ENCODE peak calls at places on chromosome 1, in nine cellular contexts. J is activated CD4-positive, alpha-beta memory T cell treated with anti-CD3 and anti-CD28 coated beads, Interleukin-2, amount 10 ng/mL, durations not matched to agents 7 days and 5 days; L is activated naive CD8-positive, alpha-beta T cell treated with anti-CD3 and anti-CD28 coated beads for 36 hours; N is activated T-cell treated with anti-CD3 and anti-CD28 coated beads, Interleukin-2, amount 50 U/mL, for 72 hours; A is T1000; C is GM12878; W is cardiac fibroblast; Y is T-helper 9 cell; K is transverse colon. D is an unnamed sample.

GRCh38 chr1:42973304-42973703 is 14.6 kb upstream of the SLC2A1 start:
- DNase-seq in K (peak), C (no peak), J (no peak), Y (no peak), L (no peak), N (no peak), A (no peak), W (peak), D (no peak)

GRCh38 chr1:88801575-88802208 is 89.7 kb downstream of the GTF2B start:
- DNase-seq in Y (no peak), W (peak), C (peak), J (no peak), A (no peak), L (no peak), K (no peak), N (no peak), D (no peak)

GRCh38 chr1:66405046-66405445 is 128.9 kb upstream of the SGIP1 start:
- DNase-seq in N (no peak), J (no peak), W (no peak), C (no peak), A (no peak), L (no peak), Y (no peak), K (no peak), D (no peak)

GRCh38 chr1:169488157-169488556 is 2.4 kb upstream of the SLC19A2 start:
- DNase-seq in J (no peak), Y (no peak), N (no peak), C (no peak), L (no peak), K (no peak), W (no peak), A (no peak), D (no peak)

GRCh38 chr1:200258447-200259375 is 151.1 kb downstream of the ZNF281 start:
- DNase-seq in A (no peak), W (peak), C (no peak), L (no peak), K (no peak), N (peak), J (no peak), Y (no peak), D (peak)

GRCh38 chr1:243738020-243738419 is 112.0 kb downstream of the AKT3 start:
- DNase-seq in N (no peak), C (no peak), W (no peak), A (no peak), Y (no peak), K (no peak), J (no peak), L (no peak), D (no peak)

GRCh38 chr1:88678405-88678804 is 5.7 kb upstream of the PKN2 start:
- DNase-seq in W (no peak), J (no peak), N (no peak), K (no peak), A (no peak), C (no peak), Y (no peak), L (no peak), D (no peak)

GRCh38 chr1:232622378-232622777 is 7.6 kb downstream of the SIPA1L2 start:
- DNase-seq in Y (no peak), A (no peak), W (no peak), C (no peak), K (peak), L (no peak), N (no peak), J (no peak), D (no peak)

GRCh38 chr1:175548774-175549173 is 194.6 kb downstream of the TNR start:
- DNase-seq in W (no peak), N (no peak), Y (no peak), L (no peak), K (no peak), C (no peak), A (no peak), J (no peak), D (no peak)

GRCh38 chr1:24369801-24370200 is 43.8 kb downstream of the STPG1 start:
- DNase-seq in W (no peak), N (no peak), J (no peak), Y (no peak), A (no peak), L (no peak), C (no peak), K (no peak), D (no peak)

GRCh38 chr1:22643381-22643780 is at the start of gene C1QC:
- DNase-seq in N (no peak), A (no peak), Y (no peak), W (no peak), K (peak), J (no peak), C (no peak), L (no peak), D (no peak)

GRCh38 chr1:166915941-166916340 is 39.9 kb upstream of the TADA1 start:
- DNase-seq in L (no peak), J (no peak), Y (no peak), W (peak), C (no peak), N (no peak), A (peak), K (no peak), D (no peak)

GRCh38 chr1:228647523-228648444 is 87.5 kb upstream of the RHOU start:
- DNase-seq in J (peak), W (peak), K (peak), Y (peak), C (no peak), N (peak), A (no peak), L (peak), D (peak)

GRCh38 chr1:216186816-216187215 is 236.4 kb downstream of the USH2A start:
- DNase-seq in Y (no peak), W (peak), K (no peak), A (no peak), J (no peak), L (no peak), C (no peak), N (no peak), D (no peak)

GRCh38 chr1:79896136-79896535 is 889.6 kb upstream of the ADGRL4 start:
- DNase-seq in J (no peak), L (no peak), W (no peak), C (no peak), N (no peak), Y (no peak), K (no peak), A (no peak), D (no peak)

GRCh38 chr1:55679971-55680370 is 464.8 kb upstream of the USP24 start:
- DNase-seq in W (peak), Y (no peak), J (no peak), C (no peak), A (no peak), N (no peak), L (no peak), K (no peak), D (no peak)

GRCh38 chr1:186985889-186986491 is 157.2 kb downstream of the PLA2G4A start:
- DNase-seq in W (peak), N (peak), L (no peak), K (no peak), J (no peak), Y (no peak), A (no peak), C (no peak), D (peak)

GRCh38 chr1:221187174-221187573 is 307.9 kb downstream of the HLX start:
- DNase-seq in K (no peak), W (peak), A (no peak), C (no peak), J (no peak), Y (no peak), L (no peak), N (no peak), D (no peak)

GRCh38 chr1:100921110-100921706 is 25.3 kb downstream of the SLC30A7 start:
- DNase-seq in J (no peak), A (no peak), W (peak), N (peak), Y (no peak), K (no peak), L (no peak), C (no peak), D (peak)

GRCh38 chr1:10967105-10967504 is 45.3 kb upstream of the TARDBP start:
- DNase-seq in Y (no peak), N (no peak), C (no peak), W (no peak), L (no peak), K (no peak), J (no peak), A (no peak), D (no peak)

GRCh38 chr1:26302733-26303405 is 3.6 kb downstream of the UBXN11 start:
- DNase-seq in C (no peak), N (no peak), Y (no peak), J (no peak), L (no peak), A (no peak), K (no peak), W (peak), D (no peak)

GRCh38 chr1:184158911-184159701 is 107.6 kb downstream of the TSEN15 start:
- DNase-seq in Y (no peak), L (no peak), N (no peak), J (no peak), A (no peak), C (no peak), W (no peak), K (no peak), D (no peak)

GRCh38 chr1:236395780-236396664 is 1.9 kb downstream of the EDARADD start:
- DNase-seq in W (no peak), Y (no peak), N (peak), L (no peak), A (no peak), K (no peak), C (no peak), J (no peak), D (no peak)

GRCh38 chr1:32208891-32209309 is at the start of gene DCDC2B:
- DNase-seq in L (no peak), J (no peak), N (no peak), W (peak), K (peak), Y (no peak), A (no peak), C (no peak), D (no peak)

GRCh38 chr1:156460525-156460924 is 40.0 kb downstream of the MEF2D start:
- DNase-seq in Y (no peak), J (no peak), L (no peak), N (no peak), A (no peak), W (no peak), C (no peak), K (no peak), D (no peak)

GRCh38 chr1:170545476-170545875 is 13.5 kb downstream of the GORAB start:
- DNase-seq in C (no peak), Y (no peak), K (no peak), J (no peak), W (peak), N (no peak), A (no peak), L (no peak), D (no peak)

GRCh38 chr1:59156526-59157196 is 140.2 kb upstream of the FGGY start:
- DNase-seq in J (no peak), W (peak), K (no peak), A (peak), Y (no peak), C (no peak), N (no peak), L (no peak), D (no peak)

GRCh38 chr1:240732390-240732789 is 120.4 kb upstream of the GREM2 start:
- DNase-seq in W (peak), L (no peak), Y (no peak), A (no peak), K (no peak), N (no peak), C (no peak), J (no peak), D (peak)

GRCh38 chr1:21937372-21938121 is 437 bp upstream of the HSPG2 start:
- DNase-seq in A (peak), K (peak), C (no peak), W (peak), L (peak), J (peak), Y (peak), N (peak), D (peak)

GRCh38 chr1:217053666-217054065 is 330.4 kb upstream of the ESRRG start:
- DNase-seq in J (no peak), C (no peak), L (no peak), N (no peak), A (no peak), W (no peak), K (no peak), Y (no peak), D (no peak)

GRCh38 chr1:18353528-18353927 is 127.2 kb upstream of the KLHDC7A start:
- DNase-seq in C (no peak), Y (no peak), J (no peak), K (no peak), L (no peak), W (no peak), N (no peak), A (no peak), D (no peak)

GRCh38 chr1:209405183-209405823 is 178.2 kb upstream of the CAMK1G start:
- DNase-seq in Y (no peak), K (no peak), A (no peak), J (no peak), N (peak), W (peak), C (no peak), L (no peak), D (no peak)

GRCh38 chr1:238052496-238053266 is 162.0 kb upstream of the ZP4 start:
- DNase-seq in Y (no peak), A (no peak), C (no peak), K (no peak), J (no peak), N (no peak), W (no peak), L (no peak), D (no peak)

GRCh38 chr1:227948493-227949260 is 945 bp upstream of the WNT9A start:
- DNase-seq in J (no peak), Y (no peak), C (no peak), W (no peak), K (no peak), N (no peak), A (no peak), L (no peak), D (no peak)

GRCh38 chr1:208153386-208153785 is 90.8 kb downstream of the PLXNA2 start:
- DNase-seq in A (no peak), Y (no peak), J (no peak), N (no peak), C (no peak), W (no peak), K (no peak), L (no peak), D (no peak)

GRCh38 chr1:115252585-115252984 is 85.5 kb downstream of the NGF start:
- DNase-seq in J (no peak), N (no peak), W (no peak), L (no peak), A (no peak), C (no peak), K (no peak), Y (no peak), D (no peak)

GRCh38 chr1:202710070-202711025 is at the start of gene SYT2:
- DNase-seq in C (no peak), A (no peak), W (no peak), N (peak), K (peak), J (no peak), L (peak), Y (no peak), D (no peak)

GRCh38 chr1:234941711-234942320 is 186.8 kb downstream of the TOMM20 start:
- DNase-seq in Y (no peak), J (no peak), L (no peak), K (no peak), A (no peak), W (no peak), N (no peak), C (no peak), D (no peak)

GRCh38 chr1:115182012-115182715 is 92.9 kb upstream of the TSPAN2 start:
- DNase-seq in K (no peak), Y (no peak), N (no peak), W (peak), C (no peak), A (peak), L (no peak), J (no peak), D (no peak)

GRCh38 chr1:39132505-39133339 is 71.8 kb upstream of the MACF1 start:
- DNase-seq in C (no peak), J (no peak), W (peak), L (no peak), Y (no peak), N (no peak), A (no peak), K (peak), D (no peak)

D was measured in GM10248.